ENCODE peak calls at places on chromosomes 5 and 9, in seven cellular contexts. Y is breast epithelium, T is transverse colon, K is A549, B is K562, M is upper lobe of left lung, J is NB4. N is an unnamed sample.

GRCh38 chr5:149383399-149383798 is 4.3 kb upstream of the IL17B start:
- DNase-seq in M (peak; percentile 48), T (peak; percentile 48), B (no peak), K (no peak), J (no peak), Y (no peak), N (no peak)

GRCh38 chr5:15252331-15252730 is 247.6 kb upstream of the FBXL7 start:
- DNase-seq in M (no peak), J (no peak), Y (no peak), T (no peak), K (no peak), B (no peak), N (no peak)

GRCh38 chr5:37086466-37087178 is 162.6 kb downstream of the CPLANE1 start:
- DNase-seq in T (peak; percentile 24), M (no peak), K (no peak), Y (no peak), J (peak; percentile 37), B (no peak), N (no peak)

GRCh38 chr5:150710165-150710564 is 9.3 kb upstream of the RBM22 start:
- DNase-seq in K (peak; percentile 13), J (peak; percentile 26), B (no peak), T (no peak), Y (no peak), M (no peak), N (peak; percentile 19)

GRCh38 chr9:94018628-94019027 is 63.5 kb upstream of the BARX1 start:
- DNase-seq in T (no peak), K (no peak), Y (no peak), M (peak; percentile 22), J (peak; percentile 70), B (no peak), N (no peak)

GRCh38 chr9:113879318-113879717 is 3.2 kb downstream of the ZNF618 start:
- DNase-seq in T (no peak), J (no peak), K (no peak), M (no peak), Y (peak; percentile 31), B (no peak), N (no peak)

GRCh38 chr9:79682076-79682736 is 110.4 kb downstream of the TLE4 start:
- DNase-seq in J (no peak), Y (no peak), T (no peak), B (no peak), M (no peak), K (no peak), N (no peak)

GRCh38 chr9:136673088-136673969 is 10.6 kb downstream of the EGFL7 start:
- DNase-seq in M (no peak), Y (no peak), K (no peak), T (no peak), J (no peak), B (no peak), N (no peak)

GRCh38 chr9:137272241-137273094 is 5.1 kb upstream of the TOR4A start:
- DNase-seq in J (no peak), Y (no peak), B (no peak), M (no peak), K (no peak), T (no peak), N (no peak)

GRCh38 chr5:178394074-178394473 is 161.5 kb upstream of the PHYKPL start:
- DNase-seq in K (no peak), M (no peak), B (no peak), T (no peak), Y (no peak), J (no peak), N (no peak)

GRCh38 chr9:14640294-14640693 is 52.9 kb downstream of the ZDHHC21 start:
- DNase-seq in B (no peak), Y (no peak), M (no peak), T (no peak), K (no peak), J (no peak), N (no peak)

GRCh38 chr9:84761137-84761808 is 91.7 kb downstream of the NTRK2 start:
- DNase-seq in M (no peak), Y (no peak), B (no peak), K (no peak), T (no peak), J (no peak), N (no peak)

GRCh38 chr5:181037365-181037861 is 2.7 kb upstream of the BTNL9 start:
- DNase-seq in Y (no peak), B (peak; percentile 60), J (no peak), K (no peak), T (no peak), M (no peak), N (peak; percentile 9)
- TF ChIP-seq POLR2A in Y (no peak), B (no peak), J (no peak), K (no peak), T (no peak), M (peak; percentile 20), N (no peak)

GRCh38 chr9:76905661-76905983 is 292 bp downstream of the PRUNE2 start:
- DNase-seq in B (no peak), K (no peak), J (no peak), T (no peak), M (no peak), Y (no peak), N (no peak)
- TF ChIP-seq POLR2A in B (no peak), K (no peak), J (no peak), T (no peak), M (no peak), Y (no peak), N (no peak)

GRCh38 chr5:10602031-10602806 is 38.3 kb downstream of the ANKRD33B start:
- DNase-seq in T (no peak), J (no peak), Y (no peak), B (peak; percentile 70), K (no peak), M (no peak), N (peak; percentile 94)
- TF ChIP-seq POLR2A in T (no peak), J (no peak), Y (no peak), B (no peak), K (no peak), M (no peak), N (peak; percentile 60)

DNA sequence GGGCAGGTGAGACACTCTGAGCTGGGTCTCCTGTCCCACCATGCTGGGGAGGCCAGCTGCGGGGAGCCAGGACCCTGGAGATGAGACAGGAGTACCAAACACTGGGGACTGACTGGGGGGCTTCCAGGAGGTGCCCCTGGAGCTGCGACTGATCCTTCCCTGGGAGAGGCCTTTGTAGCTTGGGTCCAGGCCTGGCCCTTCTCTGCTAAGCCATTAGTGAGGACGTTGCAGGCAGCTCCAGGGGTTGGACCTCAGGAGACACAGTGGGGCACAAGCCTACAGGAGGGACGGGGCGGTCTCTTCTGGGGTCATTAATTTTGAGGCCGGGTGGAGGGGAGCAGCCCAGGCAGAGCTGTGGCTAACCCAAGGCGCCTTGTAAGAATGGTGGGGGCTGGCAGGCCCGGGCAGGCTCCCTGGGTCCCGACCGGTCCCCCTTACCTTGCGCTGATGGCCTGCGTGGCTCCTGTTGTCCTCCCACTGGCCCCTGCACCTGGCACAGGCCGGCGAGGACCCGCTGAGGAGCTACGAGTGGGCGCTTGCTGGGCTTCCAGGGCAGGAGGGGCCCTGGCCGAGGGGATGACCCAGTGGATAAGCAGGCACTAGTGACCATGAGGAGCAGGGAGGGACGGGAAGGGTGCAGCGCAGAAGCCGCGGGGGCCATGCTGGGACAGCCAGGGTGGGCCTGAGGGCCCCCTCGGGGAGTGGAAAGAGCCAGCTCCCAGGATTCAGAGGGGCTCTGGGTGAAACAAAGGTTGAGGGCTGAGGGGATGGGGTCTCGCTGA is 5.1 kb downstream of the MRPS2 start:
- DNase-seq in B (no peak), T (no peak), K (no peak), J (no peak), Y (no peak), M (no peak), N (no peak)
- TF ChIP-seq POLR2A in B (peak; percentile 64), T (no peak), K (no peak), J (no peak), Y (no peak), M (no peak), N (no peak)

GRCh38 chr5:163695817-163696216 is 190.4 kb downstream of the MAT2B start:
- DNase-seq in M (no peak), T (no peak), K (no peak), B (no peak), J (no peak), Y (no peak), N (no peak)

DNA sequence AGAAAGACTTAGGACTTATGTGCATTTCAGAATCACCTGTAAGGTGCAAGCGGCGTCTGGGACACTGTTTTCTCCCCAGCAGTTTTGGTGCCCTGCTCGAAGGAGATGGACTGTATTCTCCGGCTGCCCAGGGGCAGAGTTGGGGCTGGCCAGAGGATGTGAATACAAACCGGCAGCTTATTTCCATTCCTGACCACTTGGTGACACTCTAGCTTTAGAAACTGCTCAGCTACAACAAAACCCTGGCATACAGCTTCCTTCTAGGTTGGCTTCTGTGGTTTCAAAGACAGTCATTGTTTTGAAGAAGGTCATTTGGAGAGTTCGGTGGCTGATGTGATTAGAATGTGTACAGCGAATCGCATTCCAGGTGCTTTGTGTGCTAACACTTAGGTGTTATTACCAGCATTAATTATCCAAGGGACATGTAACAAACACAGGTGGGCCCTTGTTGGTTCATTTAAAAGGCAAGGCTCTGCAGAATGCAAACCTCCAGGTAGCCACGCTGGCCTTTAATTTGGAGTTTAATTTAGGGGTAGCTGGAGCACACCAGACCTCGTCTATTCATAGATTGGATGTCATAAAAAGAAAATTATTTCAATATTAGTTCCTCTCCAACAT is 191.0 kb downstream of the MAT2B start:
- DNase-seq in K (peak; percentile 9), T (peak; percentile 25), J (peak; percentile 74), M (peak; percentile 23), Y (no peak), B (no peak), N (peak; percentile 3)
- TF ChIP-seq POLR2A in K (no peak), T (no peak), J (no peak), M (no peak), Y (no peak), B (no peak), N (no peak)

N was measured in erythroblast.